ENCODE peak calls at places on chromosomes 7 and 10, in six cellular contexts. One of them, this sample, is unnamed.

GRCh38 chr7:34928052-34928451 is 109.2 kb downstream of the DPY19L1 start:
- DNase-seq in RWPE2: no peak
- DNase-seq in adrenal gland: peak
- DNase-seq in heart right ventricle: peak
- DNase-seq in spleen: no peak
- DNase-seq in tibial nerve: no peak
- DNase-seq in this sample: peak

GRCh38 chr7:110943686-110944350 is 147.1 kb upstream of the LRRN3 start:
- DNase-seq in RWPE2: no peak
- DNase-seq in adrenal gland: no peak
- DNase-seq in heart right ventricle: no peak
- DNase-seq in spleen: no peak
- DNase-seq in tibial nerve: no peak
- DNase-seq in this sample: peak

GRCh38 chr10:124701881-124702656 is 42.1 kb downstream of the FAM53B start:
- DNase-seq in RWPE2: no peak
- DNase-seq in adrenal gland: peak
- DNase-seq in heart right ventricle: peak
- DNase-seq in spleen: peak
- DNase-seq in tibial nerve: no peak
- DNase-seq in this sample: peak

GRCh38 chr10:90945496-90946070 is 24.7 kb upstream of the ANKRD1 start:
- DNase-seq in RWPE2: no peak
- DNase-seq in adrenal gland: peak
- DNase-seq in heart right ventricle: no peak
- DNase-seq in spleen: no peak
- DNase-seq in tibial nerve: no peak
- DNase-seq in this sample: no peak

GRCh38 chr7:5692845-5693278 is 88.6 kb downstream of the RNF216 start:
- DNase-seq in RWPE2: no peak
- DNase-seq in adrenal gland: no peak
- DNase-seq in heart right ventricle: no peak
- DNase-seq in spleen: no peak
- DNase-seq in tibial nerve: no peak
- DNase-seq in this sample: peak

GRCh38 chr10:24505759-24506158 is 217.9 kb downstream of the ARHGAP21 start:
- DNase-seq in RWPE2: no peak
- DNase-seq in adrenal gland: peak
- DNase-seq in heart right ventricle: no peak
- DNase-seq in spleen: no peak
- DNase-seq in tibial nerve: no peak
- DNase-seq in this sample: no peak

GRCh38 chr7:143393267-143394041 is 12.3 kb downstream of the ZYX start:
- DNase-seq in RWPE2: no peak
- DNase-seq in adrenal gland: peak
- DNase-seq in heart right ventricle: no peak
- DNase-seq in spleen: no peak
- DNase-seq in tibial nerve: no peak
- DNase-seq in this sample: peak

GRCh38 chr10:104780946-104781345 is 139.9 kb downstream of the SORCS3 start:
- DNase-seq in RWPE2: no peak
- DNase-seq in adrenal gland: no peak
- DNase-seq in heart right ventricle: no peak
- DNase-seq in spleen: no peak
- DNase-seq in tibial nerve: no peak
- DNase-seq in this sample: no peak

GRCh38 chr10:13221572-13221971 is 12.6 kb downstream of the UCMA start:
- DNase-seq in RWPE2: no peak
- DNase-seq in adrenal gland: no peak
- DNase-seq in heart right ventricle: no peak
- DNase-seq in spleen: no peak
- DNase-seq in tibial nerve: no peak
- DNase-seq in this sample: no peak

DNA sequence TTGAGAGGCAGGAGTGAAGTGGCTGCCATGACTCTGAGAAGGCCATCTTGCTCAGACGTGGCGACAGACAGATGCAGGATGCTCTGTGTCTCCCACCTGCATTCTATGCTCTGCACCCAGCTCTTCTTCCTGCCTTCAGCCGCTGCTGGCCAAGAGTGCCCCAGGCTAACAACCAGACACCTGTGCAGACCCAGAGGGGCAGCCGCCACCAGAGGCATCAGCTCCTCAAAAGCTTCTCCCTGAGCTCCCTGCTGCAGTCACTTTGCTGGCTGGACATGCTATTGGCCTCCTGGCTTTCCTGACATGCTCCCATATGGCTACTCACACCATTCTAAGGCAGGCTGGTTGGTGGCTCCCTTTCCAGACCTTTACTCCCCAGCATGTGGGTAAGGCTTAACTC is 70.6 kb upstream of the GRB10 start:
- DNase-seq in RWPE2: no peak
- DNase-seq in adrenal gland: no peak
- DNase-seq in heart right ventricle: no peak
- DNase-seq in spleen: no peak
- DNase-seq in tibial nerve: no peak
- DNase-seq in this sample: no peak
- TF ChIP-seq CTCF in RWPE2: no peak
- TF ChIP-seq CTCF in adrenal gland: no peak
- TF ChIP-seq CTCF in heart right ventricle: no peak
- TF ChIP-seq CTCF in spleen: no peak
- TF ChIP-seq CTCF in tibial nerve: no peak
- TF ChIP-seq CTCF in this sample: no peak

GRCh38 chr7:22853138-22853537 is 30.5 kb upstream of the TOMM7 start:
- DNase-seq in RWPE2: no peak
- DNase-seq in adrenal gland: no peak
- DNase-seq in heart right ventricle: no peak
- DNase-seq in spleen: no peak
- DNase-seq in tibial nerve: no peak
- DNase-seq in this sample: no peak

GRCh38 chr7:22856437-22856836 is 33.8 kb upstream of the TOMM7 start:
- DNase-seq in RWPE2: no peak
- DNase-seq in adrenal gland: no peak
- DNase-seq in heart right ventricle: no peak
- DNase-seq in spleen: no peak
- DNase-seq in tibial nerve: no peak
- DNase-seq in this sample: no peak

GRCh38 chr7:22853674-22854157 is 31.1 kb upstream of the TOMM7 start:
- DNase-seq in RWPE2: no peak
- DNase-seq in adrenal gland: peak
- DNase-seq in heart right ventricle: no peak
- DNase-seq in spleen: peak
- DNase-seq in tibial nerve: peak
- DNase-seq in this sample: peak

GRCh38 chr7:22855049-22855392 is 32.4 kb upstream of the TOMM7 start:
- DNase-seq in RWPE2: no peak
- DNase-seq in adrenal gland: no peak
- DNase-seq in heart right ventricle: no peak
- DNase-seq in spleen: no peak
- DNase-seq in tibial nerve: no peak
- DNase-seq in this sample: no peak

GRCh38 chr7:22854158-22855048 is 31.8 kb upstream of the TOMM7 start:
- DNase-seq in RWPE2: peak
- DNase-seq in adrenal gland: peak
- DNase-seq in heart right ventricle: peak
- DNase-seq in spleen: peak
- DNase-seq in tibial nerve: peak
- DNase-seq in this sample: peak
- TF ChIP-seq CTCF in RWPE2: peak
- TF ChIP-seq CTCF in adrenal gland: peak
- TF ChIP-seq CTCF in heart right ventricle: no peak
- TF ChIP-seq CTCF in spleen: no peak
- TF ChIP-seq CTCF in tibial nerve: no peak
- TF ChIP-seq CTCF in this sample: peak

GRCh38 chr7:41603985-41604384 is 98.9 kb downstream of the INHBA start:
- DNase-seq in RWPE2: no peak
- DNase-seq in adrenal gland: no peak
- DNase-seq in heart right ventricle: no peak
- DNase-seq in spleen: no peak
- DNase-seq in tibial nerve: no peak
- DNase-seq in this sample: no peak

GRCh38 chr7:41599760-41600159 is 103.1 kb downstream of the INHBA start:
- DNase-seq in RWPE2: no peak
- DNase-seq in adrenal gland: no peak
- DNase-seq in heart right ventricle: no peak
- DNase-seq in spleen: no peak
- DNase-seq in tibial nerve: no peak
- DNase-seq in this sample: no peak
- TF ChIP-seq CTCF in RWPE2: no peak
- TF ChIP-seq CTCF in adrenal gland: no peak
- TF ChIP-seq CTCF in heart right ventricle: no peak
- TF ChIP-seq CTCF in spleen: no peak
- TF ChIP-seq CTCF in tibial nerve: no peak
- TF ChIP-seq CTCF in this sample: no peak

GRCh38 chr10:61900829-61901783 is at the start of gene ARID5B:
- DNase-seq in RWPE2: no peak
- DNase-seq in adrenal gland: peak
- DNase-seq in heart right ventricle: no peak
- DNase-seq in spleen: no peak
- DNase-seq in tibial nerve: peak
- DNase-seq in this sample: peak

GRCh38 chr10:61903184-61903990 is 1.9 kb downstream of the ARID5B start:
- DNase-seq in RWPE2: no peak
- DNase-seq in adrenal gland: peak
- DNase-seq in heart right ventricle: peak
- DNase-seq in spleen: peak
- DNase-seq in tibial nerve: peak
- DNase-seq in this sample: peak

GRCh38 chr10:61903991-61904350 is 2.5 kb downstream of the ARID5B start:
- DNase-seq in RWPE2: no peak
- DNase-seq in adrenal gland: no peak
- DNase-seq in heart right ventricle: no peak
- DNase-seq in spleen: no peak
- DNase-seq in tibial nerve: no peak
- DNase-seq in this sample: no peak

GRCh38 chr10:61901829-61902447 is 439 bp downstream of the ARID5B start:
- DNase-seq in RWPE2: no peak
- DNase-seq in adrenal gland: no peak
- DNase-seq in heart right ventricle: no peak
- DNase-seq in spleen: no peak
- DNase-seq in tibial nerve: no peak
- DNase-seq in this sample: peak

GRCh38 chr10:61902448-61903183 is 1.1 kb downstream of the ARID5B start:
- DNase-seq in RWPE2: peak
- DNase-seq in adrenal gland: peak
- DNase-seq in heart right ventricle: no peak
- DNase-seq in spleen: no peak
- DNase-seq in tibial nerve: peak
- DNase-seq in this sample: peak
- TF ChIP-seq CTCF in RWPE2: no peak
- TF ChIP-seq CTCF in adrenal gland: peak
- TF ChIP-seq CTCF in heart right ventricle: peak
- TF ChIP-seq CTCF in spleen: no peak
- TF ChIP-seq CTCF in tibial nerve: peak
- TF ChIP-seq CTCF in this sample: no peak

This sample was measured in fibroblast of villous mesenchyme.